ENCODE peak calls at places on chromosomes 1 and 21, in ten cellular contexts. One of them, this sample, is unnamed.
A peak's percentile ranks its signal among the peaks of the same experiment; 100 is the strongest.

GRCh38 chr1:107992341-107992740 is 27.4 kb upstream of the VAV3 start:
- DNase-seq in endothelial cell of umbilical vein: no peak
- DNase-seq in fibroblast of the aortic adventitia: no peak
- DNase-seq in MM.1S: no peak
- DNase-seq in uterus: no peak
- DNase-seq in ovary: no peak
- DNase-seq in tibial nerve: no peak
- DNase-seq in A549: no peak
- DNase-seq in brain microvascular endothelial cell: no peak
- DNase-seq in prostate gland: no peak
- DNase-seq in this sample: no peak

GRCh38 chr1:181485276-181486097 is 2.2 kb downstream of the CACNA1E start:
- DNase-seq in endothelial cell of umbilical vein: no peak
- DNase-seq in fibroblast of the aortic adventitia: no peak
- DNase-seq in MM.1S: peak; percentile 82
- DNase-seq in uterus: no peak
- DNase-seq in ovary: no peak
- DNase-seq in tibial nerve: no peak
- DNase-seq in A549: no peak
- DNase-seq in brain microvascular endothelial cell: no peak
- DNase-seq in prostate gland: no peak
- DNase-seq in this sample: peak; percentile 37

GRCh38 chr1:173853074-173853473 is 14.7 kb downstream of the GAS5 start:
- DNase-seq in endothelial cell of umbilical vein: peak; percentile 96
- DNase-seq in fibroblast of the aortic adventitia: peak; percentile 45
- DNase-seq in MM.1S: no peak
- DNase-seq in uterus: no peak
- DNase-seq in ovary: no peak
- DNase-seq in tibial nerve: no peak
- DNase-seq in A549: no peak
- DNase-seq in brain microvascular endothelial cell: peak; percentile 56
- DNase-seq in prostate gland: no peak
- DNase-seq in this sample: no peak

GRCh38 chr1:227926216-227926791 is 21.4 kb downstream of the WNT9A start:
- DNase-seq in endothelial cell of umbilical vein: no peak
- DNase-seq in fibroblast of the aortic adventitia: no peak
- DNase-seq in MM.1S: no peak
- DNase-seq in uterus: no peak
- DNase-seq in ovary: no peak
- DNase-seq in tibial nerve: no peak
- DNase-seq in A549: no peak
- DNase-seq in brain microvascular endothelial cell: no peak
- DNase-seq in prostate gland: no peak
- DNase-seq in this sample: no peak

GRCh38 chr1:41468082-41468762 is 16.3 kb downstream of the EDN2 start:
- DNase-seq in endothelial cell of umbilical vein: no peak
- DNase-seq in fibroblast of the aortic adventitia: no peak
- DNase-seq in MM.1S: no peak
- DNase-seq in uterus: no peak
- DNase-seq in ovary: no peak
- DNase-seq in tibial nerve: no peak
- DNase-seq in A549: no peak
- DNase-seq in brain microvascular endothelial cell: no peak
- DNase-seq in prostate gland: no peak
- DNase-seq in this sample: no peak

GRCh38 chr1:162633327-162633762 is 1.1 kb downstream of the DDR2 start:
- DNase-seq in endothelial cell of umbilical vein: peak; percentile 75
- DNase-seq in fibroblast of the aortic adventitia: peak; percentile 79
- DNase-seq in MM.1S: peak; percentile 89
- DNase-seq in uterus: no peak
- DNase-seq in ovary: peak; percentile 42
- DNase-seq in tibial nerve: no peak
- DNase-seq in A549: no peak
- DNase-seq in brain microvascular endothelial cell: peak; percentile 39
- DNase-seq in prostate gland: no peak
- DNase-seq in this sample: peak; percentile 70

GRCh38 chr1:175648927-175649326 is 94.5 kb downstream of the TNR start:
- DNase-seq in endothelial cell of umbilical vein: no peak
- DNase-seq in fibroblast of the aortic adventitia: no peak
- DNase-seq in MM.1S: no peak
- DNase-seq in uterus: no peak
- DNase-seq in ovary: no peak
- DNase-seq in tibial nerve: no peak
- DNase-seq in A549: no peak
- DNase-seq in brain microvascular endothelial cell: no peak
- DNase-seq in prostate gland: no peak
- DNase-seq in this sample: no peak

GRCh38 chr1:200041337-200042118 is 14.0 kb downstream of the NR5A2 start:
- DNase-seq in endothelial cell of umbilical vein: peak; percentile 30
- DNase-seq in fibroblast of the aortic adventitia: no peak
- DNase-seq in MM.1S: no peak
- DNase-seq in uterus: no peak
- DNase-seq in ovary: no peak
- DNase-seq in tibial nerve: no peak
- DNase-seq in A549: no peak
- DNase-seq in brain microvascular endothelial cell: no peak
- DNase-seq in prostate gland: no peak
- DNase-seq in this sample: no peak

GRCh38 chr1:212030936-212031528 is 4.3 kb downstream of the INTS7 start:
- DNase-seq in endothelial cell of umbilical vein: peak; percentile 79
- DNase-seq in fibroblast of the aortic adventitia: peak; percentile 93
- DNase-seq in MM.1S: no peak
- DNase-seq in uterus: no peak
- DNase-seq in ovary: no peak
- DNase-seq in tibial nerve: peak; percentile 28
- DNase-seq in A549: peak; percentile 67
- DNase-seq in brain microvascular endothelial cell: peak; percentile 84
- DNase-seq in prostate gland: no peak
- DNase-seq in this sample: no peak

GRCh38 chr1:12636098-12636950 is 7.6 kb upstream of the AADACL4 start:
- DNase-seq in endothelial cell of umbilical vein: peak; percentile 73
- DNase-seq in fibroblast of the aortic adventitia: peak; percentile 87
- DNase-seq in MM.1S: no peak
- DNase-seq in uterus: peak; percentile 40
- DNase-seq in ovary: no peak
- DNase-seq in tibial nerve: peak; percentile 43
- DNase-seq in A549: no peak
- DNase-seq in brain microvascular endothelial cell: peak; percentile 91
- DNase-seq in prostate gland: no peak
- DNase-seq in this sample: no peak

DNA sequence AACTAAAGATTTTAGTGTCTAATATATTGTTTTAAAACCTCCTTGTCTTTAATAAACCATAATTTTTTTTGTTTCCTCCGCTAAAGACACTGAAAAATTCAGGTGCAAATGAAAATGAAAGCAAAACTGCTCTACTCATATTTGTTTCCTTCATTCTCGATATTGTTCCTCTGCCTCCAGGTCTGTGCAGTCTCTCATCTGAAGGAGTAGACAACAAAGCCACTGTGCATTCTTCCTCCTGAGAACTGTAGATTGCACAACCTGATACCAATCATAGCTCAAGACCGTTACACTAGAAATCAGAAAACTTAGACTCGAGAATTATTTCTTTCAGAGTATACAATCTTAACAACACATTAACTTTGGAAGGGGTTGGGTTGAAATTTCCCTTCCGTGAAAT is 373.1 kb upstream of the CXADR start:
- DNase-seq in endothelial cell of umbilical vein: peak; percentile 23
- DNase-seq in fibroblast of the aortic adventitia: peak; percentile 41
- DNase-seq in MM.1S: peak; percentile 61
- DNase-seq in uterus: no peak
- DNase-seq in ovary: no peak
- DNase-seq in tibial nerve: no peak
- DNase-seq in A549: no peak
- DNase-seq in brain microvascular endothelial cell: no peak
- DNase-seq in prostate gland: no peak
- DNase-seq in this sample: no peak
- H3K4me3 ChIP-seq in endothelial cell of umbilical vein: peak overlapping the region; percentile 39
- H3K4me3 ChIP-seq in fibroblast of the aortic adventitia: peak overlapping the region; percentile 54
- H3K4me3 ChIP-seq in MM.1S: peak overlapping the region; percentile 53
- H3K4me3 ChIP-seq in uterus: peak overlapping the region; percentile 42
- H3K4me3 ChIP-seq in ovary: peak overlapping the region; percentile 44
- H3K4me3 ChIP-seq in tibial nerve: peak overlapping the region; percentile 11
- H3K4me3 ChIP-seq in A549: peak overlapping the region; percentile 41
- H3K4me3 ChIP-seq in brain microvascular endothelial cell: no peak overlapping the region
- H3K4me3 ChIP-seq in prostate gland: peak overlapping the region; percentile 16
- H3K4me3 ChIP-seq in this sample: no peak overlapping the region

DNA sequence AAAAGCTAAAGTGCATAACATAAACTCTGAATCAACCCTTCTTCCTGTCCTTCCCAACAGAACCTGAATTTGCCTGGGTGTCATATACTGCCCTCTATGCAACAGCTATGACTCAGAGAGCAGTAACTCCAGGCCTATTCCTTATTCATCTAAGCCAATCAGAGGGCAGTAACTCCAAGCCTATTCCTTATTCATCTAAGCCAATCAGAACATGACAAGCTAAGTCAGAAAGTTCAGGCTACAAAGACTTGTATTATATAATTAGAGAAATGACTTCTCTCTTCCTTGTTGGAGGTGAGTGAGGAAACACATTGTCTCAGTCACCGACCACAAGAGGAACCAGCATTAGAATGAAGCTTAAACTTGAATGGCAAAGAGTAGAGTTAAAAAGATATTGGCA is 26.2 kb upstream of the TADA1 start:
- DNase-seq in endothelial cell of umbilical vein: no peak
- DNase-seq in fibroblast of the aortic adventitia: peak; percentile 29
- DNase-seq in MM.1S: no peak
- DNase-seq in uterus: no peak
- DNase-seq in ovary: no peak
- DNase-seq in tibial nerve: no peak
- DNase-seq in A549: peak; percentile 9
- DNase-seq in brain microvascular endothelial cell: peak; percentile 41
- DNase-seq in prostate gland: no peak
- DNase-seq in this sample: no peak
- TF ChIP-seq CTCF in endothelial cell of umbilical vein: no peak
- TF ChIP-seq CTCF in fibroblast of the aortic adventitia: no peak
- TF ChIP-seq CTCF in MM.1S: no peak
- TF ChIP-seq CTCF in uterus: no peak
- TF ChIP-seq CTCF in ovary: no peak
- TF ChIP-seq CTCF in tibial nerve: no peak
- TF ChIP-seq CTCF in A549: no peak
- TF ChIP-seq CTCF in brain microvascular endothelial cell: no peak
- TF ChIP-seq CTCF in prostate gland: no peak
- TF ChIP-seq CTCF in this sample: no peak

GRCh38 chr21:38567577-38568360 is 69.5 kb upstream of the ERG start:
- DNase-seq in endothelial cell of umbilical vein: no peak
- DNase-seq in fibroblast of the aortic adventitia: peak; percentile 38
- DNase-seq in MM.1S: no peak
- DNase-seq in uterus: no peak
- DNase-seq in ovary: no peak
- DNase-seq in tibial nerve: no peak
- DNase-seq in A549: no peak
- DNase-seq in brain microvascular endothelial cell: peak; percentile 69
- DNase-seq in prostate gland: no peak
- DNase-seq in this sample: no peak
- H3K4me3 ChIP-seq in endothelial cell of umbilical vein: no peak overlapping the region
- H3K4me3 ChIP-seq in fibroblast of the aortic adventitia: peak overlapping the region; percentile 37
- H3K4me3 ChIP-seq in MM.1S: no peak overlapping the region
- H3K4me3 ChIP-seq in uterus: no peak overlapping the region
- H3K4me3 ChIP-seq in ovary: no peak overlapping the region
- H3K4me3 ChIP-seq in tibial nerve: no peak overlapping the region
- H3K4me3 ChIP-seq in A549: no peak overlapping the region
- H3K4me3 ChIP-seq in brain microvascular endothelial cell: peak overlapping the region; percentile 22
- H3K4me3 ChIP-seq in prostate gland: no peak overlapping the region
- H3K4me3 ChIP-seq in this sample: no peak overlapping the region

GRCh38 chr1:210239295-210240155 is 6.9 kb downstream of the SERTAD4 start:
- DNase-seq in endothelial cell of umbilical vein: peak; percentile 92
- DNase-seq in fibroblast of the aortic adventitia: peak; percentile 97
- DNase-seq in MM.1S: peak; percentile 20
- DNase-seq in uterus: peak; percentile 31
- DNase-seq in ovary: no peak
- DNase-seq in tibial nerve: no peak
- DNase-seq in A549: peak; percentile 51
- DNase-seq in brain microvascular endothelial cell: peak; percentile 90
- DNase-seq in prostate gland: no peak
- DNase-seq in this sample: no peak
- TF ChIP-seq CTCF in endothelial cell of umbilical vein: peak; percentile 63
- TF ChIP-seq CTCF in fibroblast of the aortic adventitia: peak; percentile 81
- TF ChIP-seq CTCF in MM.1S: peak; percentile 44
- TF ChIP-seq CTCF in uterus: peak; percentile 58
- TF ChIP-seq CTCF in ovary: no peak
- TF ChIP-seq CTCF in tibial nerve: peak; percentile 19
- TF ChIP-seq CTCF in A549: peak; percentile 27
- TF ChIP-seq CTCF in brain microvascular endothelial cell: peak; percentile 84
- TF ChIP-seq CTCF in prostate gland: peak; percentile 15
- TF ChIP-seq CTCF in this sample: peak; percentile 10

GRCh38 chr1:194055545-194055944 is 869.1 kb upstream of the B3GALT2 start:
- DNase-seq in endothelial cell of umbilical vein: no peak
- DNase-seq in fibroblast of the aortic adventitia: no peak
- DNase-seq in MM.1S: no peak
- DNase-seq in uterus: no peak
- DNase-seq in ovary: no peak
- DNase-seq in tibial nerve: no peak
- DNase-seq in A549: no peak
- DNase-seq in brain microvascular endothelial cell: no peak
- DNase-seq in prostate gland: no peak
- DNase-seq in this sample: no peak
- H3K4me3 ChIP-seq in endothelial cell of umbilical vein: no peak overlapping the region
- H3K4me3 ChIP-seq in fibroblast of the aortic adventitia: no peak overlapping the region
- H3K4me3 ChIP-seq in MM.1S: no peak overlapping the region
- H3K4me3 ChIP-seq in uterus: no peak overlapping the region
- H3K4me3 ChIP-seq in ovary: no peak overlapping the region
- H3K4me3 ChIP-seq in tibial nerve: no peak overlapping the region
- H3K4me3 ChIP-seq in A549: no peak overlapping the region
- H3K4me3 ChIP-seq in brain microvascular endothelial cell: no peak overlapping the region
- H3K4me3 ChIP-seq in prostate gland: no peak overlapping the region
- H3K4me3 ChIP-seq in this sample: no peak overlapping the region

DNA sequence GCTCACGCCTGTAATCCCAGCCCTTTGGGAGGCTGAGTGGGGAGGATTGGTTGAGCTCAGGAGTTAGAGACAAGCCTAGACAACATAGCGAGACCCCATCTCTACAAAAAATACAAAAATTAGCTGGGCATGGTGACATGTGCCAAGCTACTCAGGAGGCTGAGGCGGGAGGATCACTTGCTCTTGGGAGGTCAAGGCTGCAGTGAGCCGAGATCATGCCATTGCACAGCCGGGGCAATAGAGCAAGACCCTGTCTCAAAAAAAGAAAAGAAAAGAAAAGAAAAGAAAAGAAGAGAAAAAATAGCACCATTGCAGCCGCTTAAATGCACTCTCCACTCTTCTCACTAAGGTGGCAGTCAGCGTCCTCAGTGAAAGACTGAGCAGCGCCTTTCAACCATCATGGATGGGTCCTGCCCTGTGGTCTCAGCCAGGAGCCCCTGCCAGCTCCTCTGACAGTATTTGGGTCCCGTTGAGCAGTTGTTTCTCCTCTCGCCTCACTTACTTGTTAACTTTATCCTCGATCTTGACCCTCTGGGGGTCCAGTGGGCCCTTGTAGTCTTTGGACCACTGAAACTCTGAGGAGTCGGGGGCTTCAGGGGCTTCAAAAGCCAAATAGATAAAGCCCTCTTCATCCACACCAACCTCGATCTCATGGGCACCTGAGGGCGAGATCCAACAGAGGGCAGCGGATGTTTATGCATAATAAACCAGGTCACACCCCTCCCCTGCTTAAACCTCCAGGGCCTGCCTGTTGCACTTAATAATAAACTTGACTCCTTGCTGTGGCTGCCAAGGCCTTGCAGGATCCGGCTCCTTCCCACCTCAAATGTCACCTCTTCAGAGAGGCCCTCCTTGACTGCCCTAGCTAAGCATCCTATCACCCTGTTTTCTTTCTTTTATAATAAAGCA is 36.9 kb downstream of the MYOM3 start:
- DNase-seq in endothelial cell of umbilical vein: no peak
- DNase-seq in fibroblast of the aortic adventitia: no peak
- DNase-seq in MM.1S: no peak
- DNase-seq in uterus: no peak
- DNase-seq in ovary: no peak
- DNase-seq in tibial nerve: no peak
- DNase-seq in A549: no peak
- DNase-seq in brain microvascular endothelial cell: no peak
- DNase-seq in prostate gland: no peak
- DNase-seq in this sample: no peak
- TF ChIP-seq CTCF in endothelial cell of umbilical vein: no peak
- TF ChIP-seq CTCF in fibroblast of the aortic adventitia: no peak
- TF ChIP-seq CTCF in MM.1S: no peak
- TF ChIP-seq CTCF in uterus: no peak
- TF ChIP-seq CTCF in ovary: no peak
- TF ChIP-seq CTCF in tibial nerve: no peak
- TF ChIP-seq CTCF in A549: no peak
- TF ChIP-seq CTCF in brain microvascular endothelial cell: no peak
- TF ChIP-seq CTCF in prostate gland: no peak
- TF ChIP-seq CTCF in this sample: no peak

This sample was measured in GM12865.